ENCODE peak calls at places on chromosomes 4 and X, in ten cellular contexts. R, P, Q, L, Z, M, O, I, V and J are unnamed samples.

GRCh38 chr4:76074468-76074867 is at the start of gene ART3:
- DNase-seq in R (no peak), P (no peak), Q (no peak), L (no peak), Z (no peak), M (no peak), O (no peak), I (no peak), V (no peak), J (no peak)

GRCh38 chr4:141676087-141676486 is 39.7 kb downstream of the IL15 start:
- DNase-seq in R (no peak), P (no peak), Q (no peak), L (peak), Z (no peak), M (no peak), O (no peak), I (no peak), V (no peak), J (no peak)

GRCh38 chr4:34572026-34572425 is 1672.3 kb downstream of the ARAP2 start:
- DNase-seq in R (no peak), P (no peak), Q (no peak), L (no peak), Z (no peak), M (no peak), O (no peak), I (no peak), V (no peak), J (no peak)

GRCh38 chr4:175562111-175562510 is 250.0 kb downstream of the GPM6A start:
- DNase-seq in R (no peak), P (no peak), Q (no peak), L (no peak), Z (no peak), M (no peak), O (no peak), I (no peak), V (no peak), J (no peak)

GRCh38 chr4:24775209-24775608 is 20.2 kb upstream of the SOD3 start:
- DNase-seq in R (no peak), P (peak), Q (no peak), L (no peak), Z (no peak), M (no peak), O (no peak), I (no peak), V (no peak), J (no peak)

GRCh38 chrX:66675541-66675940 is 36.7 kb upstream of the EDA2R start:
- DNase-seq in R (no peak), P (peak), Q (no peak), L (no peak), Z (no peak), M (no peak), O (no peak), I (no peak), V (no peak), J (no peak)

GRCh38 chr4:62133977-62134376 is 933.9 kb downstream of the ADGRL3 start:
- DNase-seq in R (no peak), P (no peak), Q (no peak), L (no peak), Z (no peak), M (peak), O (no peak), I (no peak), V (no peak), J (no peak)

GRCh38 chrX:78102100-78102499 is 1.9 kb upstream of the PGK1 start:
- DNase-seq in R (no peak), P (peak), Q (no peak), L (no peak), Z (no peak), M (no peak), O (no peak), I (no peak), V (no peak), J (no peak)

GRCh38 chr4:173766231-173766630 is 236.2 kb upstream of the HAND2 start:
- DNase-seq in R (no peak), P (no peak), Q (no peak), L (no peak), Z (no peak), M (no peak), O (no peak), I (no peak), V (no peak), J (no peak)

GRCh38 chrX:137354851-137355250 is 211.1 kb upstream of the ZIC3 start:
- DNase-seq in R (no peak), P (no peak), Q (no peak), L (peak), Z (no peak), M (no peak), O (no peak), I (no peak), V (no peak), J (no peak)

GRCh38 chr4:82525287-82525898 is 36.4 kb downstream of the TMEM150C start:
- DNase-seq in R (no peak), P (no peak), Q (no peak), L (no peak), Z (no peak), M (no peak), O (no peak), I (no peak), V (no peak), J (no peak)

GRCh38 chr4:154634058-154634457 is 21.6 kb upstream of the FGG start:
- DNase-seq in R (no peak), P (no peak), Q (no peak), L (no peak), Z (no peak), M (no peak), O (no peak), I (no peak), V (no peak), J (no peak)

GRCh38 chrX:44997282-44997813 is 124.4 kb downstream of the KDM6A start:
- DNase-seq in R (no peak), P (no peak), Q (no peak), L (no peak), Z (no peak), M (no peak), O (no peak), I (no peak), V (no peak), J (no peak)

GRCh38 chr4:101708640-101709039 is 81.9 kb upstream of the BANK1 start:
- DNase-seq in R (no peak), P (peak), Q (no peak), L (peak), Z (peak), M (no peak), O (no peak), I (no peak), V (no peak), J (no peak)

GRCh38 chrX:78517124-78517523 is 142.0 kb downstream of the RTL3 start:
- DNase-seq in R (peak), P (no peak), Q (peak), L (no peak), Z (peak), M (no peak), O (peak), I (peak), V (no peak), J (peak)

GRCh38 chr4:174069848-174070330 is 213.6 kb downstream of the FBXO8 start:
- DNase-seq in R (no peak), P (no peak), Q (no peak), L (no peak), Z (no peak), M (no peak), O (no peak), I (no peak), V (no peak), J (no peak)

GRCh38 chr4:103774326-103774725 is 54.5 kb upstream of the TACR3 start:
- DNase-seq in R (no peak), P (no peak), Q (no peak), L (no peak), Z (no peak), M (no peak), O (no peak), I (no peak), V (no peak), J (no peak)

GRCh38 chrX:148960060-148960459 is 459.6 kb downstream of the AFF2 start:
- DNase-seq in R (no peak), P (peak), Q (no peak), L (no peak), Z (peak), M (no peak), O (no peak), I (no peak), V (no peak), J (no peak)

GRCh38 chr4:54400802-54401201 is 171.7 kb downstream of the PDGFRA start:
- DNase-seq in R (no peak), P (peak), Q (no peak), L (no peak), Z (peak), M (no peak), O (no peak), I (no peak), V (no peak), J (no peak)

GRCh38 chr4:96016615-96017299 is 176.9 kb downstream of the PDHA2 start:
- DNase-seq in R (no peak), P (peak), Q (no peak), L (no peak), Z (peak), M (no peak), O (no peak), I (no peak), V (no peak), J (no peak)

GRCh38 chr4:137533855-137534254 is 1.6 kb upstream of the PCDH18 start:
- DNase-seq in R (no peak), P (no peak), Q (no peak), L (no peak), Z (no peak), M (no peak), O (no peak), I (no peak), V (no peak), J (no peak)

GRCh38 chrX:119693996-119694451 is 1.1 kb upstream of the SEPTIN6 start:
- DNase-seq in R (no peak), P (no peak), Q (no peak), L (no peak), Z (no peak), M (no peak), O (no peak), I (no peak), V (no peak), J (no peak)

GRCh38 chrX:152343306-152343705 is 107.8 kb downstream of the GABRA3 start:
- DNase-seq in R (no peak), P (peak), Q (no peak), L (peak), Z (no peak), M (no peak), O (no peak), I (no peak), V (no peak), J (no peak)

GRCh38 chr4:101184668-101185067 is 162.7 kb downstream of the PPP3CA start:
- DNase-seq in R (no peak), P (no peak), Q (no peak), L (no peak), Z (no peak), M (no peak), O (no peak), I (no peak), V (no peak), J (no peak)